ENCODE peak calls at places on chromosomes 11 and 22, in four cellular contexts. I is nephron progenitor cell, Z is right lobe of liver, N is dorsolateral prefrontal cortex. Q is an unnamed sample.

GRCh38 chr11:12942157-12942556 is 67.0 kb upstream of the RASSF10 start:
- DNase-seq in I (no peak), Z (no peak), N (no peak), Q (no peak)

GRCh38 chr11:2378527-2379210 is 1.6 kb downstream of the CD81 start:
- DNase-seq in I (peak; percentile 47), Z (peak; percentile 58), N (no peak), Q (peak; percentile 83)

GRCh38 chr11:926341-926916 is 759 bp downstream of the AP2A2 start:
- DNase-seq in I (peak; percentile 35), Z (no peak), N (no peak), Q (peak; percentile 89)

GRCh38 chr11:119194811-119195210 is 9.5 kb downstream of the NHERF4 start:
- DNase-seq in I (no peak), Z (no peak), N (no peak), Q (no peak)

GRCh38 chr11:64094463-64095223 is 58.9 kb downstream of the FLRT1 start:
- DNase-seq in I (no peak), Z (no peak), N (no peak), Q (no peak)

GRCh38 chr11:26994579-26995210 is 783 bp downstream of the FIBIN start:
- DNase-seq in I (no peak), Z (peak; percentile 70), N (no peak), Q (no peak)

GRCh38 chr22:25900880-25901279 is 158.9 kb downstream of the MYO18B start:
- DNase-seq in I (no peak), Z (no peak), N (peak; percentile 66), Q (no peak)

GRCh38 chr22:49574861-49575702 is 252.6 kb downstream of the BRD1 start:
- DNase-seq in I (no peak), Z (no peak), N (peak; percentile 24), Q (peak; percentile 9)

GRCh38 chr22:41197808-41198585 is 7.1 kb upstream of the L3MBTL2 start:
- DNase-seq in I (peak; percentile 34), Z (peak; percentile 57), N (no peak), Q (peak; percentile 48)

GRCh38 chr11:3859373-3859881 is 4.0 kb downstream of the STIM1 start:
- DNase-seq in I (no peak), Z (no peak), N (no peak), Q (no peak)

GRCh38 chr11:8375460-8375859 is 111.8 kb upstream of the LMO1 start:
- DNase-seq in I (no peak), Z (no peak), N (no peak), Q (no peak)

GRCh38 chr11:69210660-69211035 is 54.9 kb downstream of the SMIM38 start:
- DNase-seq in I (no peak), Z (no peak), N (no peak), Q (no peak)

GRCh38 chr11:19646921-19647320 is 65.7 kb upstream of the NAV2 start:
- DNase-seq in I (no peak), Z (no peak), N (no peak), Q (peak; percentile 46)

GRCh38 chr22:48631288-48631687 is 1196.4 kb downstream of the BRD1 start:
- DNase-seq in I (no peak), Z (no peak), N (peak; percentile 66), Q (no peak)

GRCh38 chr11:64809781-64810241 is 540 bp downstream of the MEN1 start:
- DNase-seq in I (peak; percentile 71), Z (no peak), N (no peak), Q (peak; percentile 81)

GRCh38 chr11:99489561-99489960 is 468.8 kb downstream of the CNTN5 start:
- DNase-seq in I (no peak), Z (no peak), N (no peak), Q (no peak)

GRCh38 chr11:11262171-11262920 is 90.7 kb downstream of the CSNK2A3 start:
- DNase-seq in I (no peak), Z (no peak), N (no peak), Q (no peak)

GRCh38 chr22:49972163-49973017 is 11.8 kb downstream of the PIM3 start:
- DNase-seq in I (peak; percentile 14), Z (peak; percentile 64), N (peak; percentile 30), Q (peak; percentile 48)

GRCh38 chr11:102157219-102157618 is 47.0 kb downstream of the YAP1 start:
- DNase-seq in I (no peak), Z (no peak), N (no peak), Q (no peak)

GRCh38 chr11:75583710-75584658 is 21.9 kb downstream of the SERPINH1 start:
- DNase-seq in I (peak; percentile 56), Z (peak; percentile 64), N (peak; percentile 67), Q (peak; percentile 87)

GRCh38 chr22:42797021-42797420 is 60.1 kb downstream of the ARFGAP3 start:
- DNase-seq in I (no peak), Z (no peak), N (no peak), Q (no peak)

GRCh38 chr11:68809506-68809905 is 32.2 kb downstream of the CPT1A start:
- DNase-seq in I (no peak), Z (no peak), N (no peak), Q (no peak)

GRCh38 chr11:124829986-124830385 is 29.8 kb upstream of the MSANTD2 start:
- DNase-seq in I (no peak), Z (no peak), N (no peak), Q (no peak)

GRCh38 chr11:110295487-110296225 is 758 bp downstream of the RDX start:
- DNase-seq in I (peak; percentile 69), Z (peak; percentile 75), N (peak; percentile 56), Q (peak; percentile 81)

GRCh38 chr22:50572965-50573364 is 5.3 kb downstream of the CPT1B start:
- DNase-seq in I (no peak), Z (no peak), N (no peak), Q (no peak)

GRCh38 chr11:60921777-60922335 is 2.4 kb upstream of the TMEM132A start:
- DNase-seq in I (no peak), Z (no peak), N (no peak), Q (no peak)

GRCh38 chr11:2944953-2945756 is 15.9 kb upstream of the PHLDA2 start:
- DNase-seq in I (peak; percentile 66), Z (peak; percentile 89), N (peak; percentile 96), Q (peak; percentile 85)

GRCh38 chr11:85531498-85531897 is 95.6 kb downstream of the DLG2 start:
- DNase-seq in I (no peak), Z (no peak), N (no peak), Q (no peak)

GRCh38 chr11:112555491-112556364 is 295.1 kb upstream of the PLET1 start:
- DNase-seq in I (peak; percentile 79), Z (peak; percentile 63), N (peak; percentile 64), Q (peak; percentile 66)

GRCh38 chr11:115054541-115055538 is 376.5 kb downstream of the NXPE2 start:
- DNase-seq in I (no peak), Z (no peak), N (no peak), Q (no peak)

GRCh38 chr11:10864688-10865087 is 6.8 kb upstream of the ZBED5 start:
- DNase-seq in I (no peak), Z (no peak), N (no peak), Q (no peak)

GRCh38 chr11:11481371-11481770 is 128.3 kb upstream of the CSNK2A3 start:
- DNase-seq in I (no peak), Z (no peak), N (no peak), Q (no peak)

GRCh38 chr22:29801153-29801552 is 34.0 kb downstream of the UQCR10 start:
- DNase-seq in I (no peak), Z (no peak), N (no peak), Q (no peak)

GRCh38 chr11:103202048-103202651 is 92.9 kb downstream of the DYNC2H1 start:
- DNase-seq in I (no peak), Z (no peak), N (no peak), Q (peak; percentile 28)
- TF ChIP-seq CTCF in I (peak; percentile 56), Z (peak; percentile 31), N (peak; percentile 18), Q (peak; percentile 86)

GRCh38 chr11:92388380-92388779 is 163.8 kb downstream of the FAT3 start:
- DNase-seq in I (no peak), Z (no peak), N (no peak), Q (no peak)
- TF ChIP-seq CTCF in I (peak; percentile 32), Z (no peak), N (no peak), Q (peak; percentile 50)

GRCh38 chr22:44357296-44357961 is 44.7 kb upstream of the SHISAL1 start:
- DNase-seq in I (no peak), Z (peak; percentile 31), N (no peak), Q (no peak)
- TF ChIP-seq CTCF in I (no peak), Z (no peak), N (no peak), Q (peak; percentile 34)

GRCh38 chr22:17171016-17171312 is 11.9 kb upstream of the HDHD5 start:
- DNase-seq in I (no peak), Z (no peak), N (no peak), Q (no peak)
- TF ChIP-seq CTCF in I (no peak), Z (no peak), N (no peak), Q (no peak)

DNA sequence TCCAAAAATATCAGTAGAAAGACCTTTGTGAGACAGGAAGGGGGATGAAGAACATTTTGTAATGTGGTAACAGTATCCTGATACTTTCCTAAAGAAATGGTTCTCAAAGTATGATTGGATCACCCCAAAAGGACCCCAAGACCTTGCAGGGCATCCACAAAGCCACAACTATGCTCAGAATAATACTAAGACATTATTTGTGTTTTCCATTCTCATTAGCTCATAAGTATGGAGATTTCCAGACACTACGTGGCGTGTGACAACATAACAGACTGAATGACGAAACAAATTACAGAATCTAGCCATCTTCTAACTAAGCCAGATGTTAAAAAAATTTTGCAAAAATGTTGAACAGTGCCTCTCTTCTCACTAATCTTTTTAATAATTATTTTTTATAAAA is 24.9 kb downstream of the CHEK2 start:
- DNase-seq in I (no peak), Z (no peak), N (no peak), Q (no peak)
- TF ChIP-seq CTCF in I (no peak), Z (no peak), N (no peak), Q (no peak)

Q was measured in SK-N-SH.